ENCODE peak calls at places on chromosomes 11 and 22, in eight cellular contexts. J is sigmoid colon, K is transverse colon, D is adrenal gland, U is stomach, O is esophagus squamous epithelium, T is heart left ventricle, E is H1. H is an unnamed sample.
A peak's percentile ranks its signal among the peaks of the same experiment; 100 is the strongest.

GRCh38 chr22:50148991-50149721 is 21.4 kb upstream of the PANX2 start:
- DNase-seq in J (no peak), K (peak; percentile 73), D (peak; percentile 76), U (peak; percentile 78), O (no peak), T (peak; percentile 77), E (peak; percentile 57), H (no peak)

GRCh38 chr11:75155570-75156422 is 4.9 kb downstream of the SLCO2B1 start:
- DNase-seq in J (no peak), K (no peak), D (no peak), U (no peak), O (no peak), T (no peak), E (no peak), H (no peak)

GRCh38 chr11:102121329-102121728 is 11.1 kb downstream of the YAP1 start:
- DNase-seq in J (no peak), K (no peak), D (no peak), U (no peak), O (no peak), T (no peak), E (no peak), H (no peak)

GRCh38 chr22:40238425-40239344 is 61.0 kb downstream of the TNRC6B start:
- DNase-seq in J (no peak), K (no peak), D (peak; percentile 54), U (peak; percentile 33), O (no peak), T (no peak), E (no peak), H (no peak)

GRCh38 chr11:22432331-22433065 is 94.3 kb downstream of the SLC17A6 start:
- DNase-seq in J (no peak), K (no peak), D (peak; percentile 20), U (no peak), O (no peak), T (peak; percentile 63), E (no peak), H (peak; percentile 49)

GRCh38 chr11:2777871-2778629 is 78.3 kb upstream of the KCNQ1OT1 start:
- DNase-seq in J (peak; percentile 69), K (no peak), D (peak; percentile 46), U (peak; percentile 32), O (no peak), T (peak; percentile 57), E (no peak), H (peak; percentile 58)

GRCh38 chr22:21567456-21568206 is at the start of gene UBE2L3:
- DNase-seq in J (peak; percentile 88), K (peak; percentile 88), D (peak; percentile 80), U (peak; percentile 82), O (no peak), T (peak; percentile 92), E (peak; percentile 49), H (peak; percentile 87)

GRCh38 chr11:118533769-118534729 is 3.1 kb downstream of the TMEM25 start:
- DNase-seq in J (no peak), K (peak; percentile 57), D (no peak), U (no peak), O (no peak), T (no peak), E (no peak), H (no peak)

GRCh38 chr11:28123151-28123571 is 15.0 kb downstream of the METTL15 start:
- DNase-seq in J (no peak), K (no peak), D (no peak), U (no peak), O (no peak), T (no peak), E (no peak), H (no peak)

GRCh38 chr11:94767701-94768601 is at the start of gene AMOTL1:
- DNase-seq in J (peak; percentile 96), K (peak; percentile 75), D (peak; percentile 72), U (peak; percentile 71), O (peak; percentile 4), T (peak; percentile 93), E (peak; percentile 61), H (peak; percentile 81)

GRCh38 chr11:12526789-12527188 is 147.4 kb upstream of the TEAD1 start:
- DNase-seq in J (no peak), K (no peak), D (peak; percentile 45), U (no peak), O (no peak), T (no peak), E (no peak), H (no peak)

GRCh38 chr11:15941206-15941770 is 415.1 kb downstream of the SOX6 start:
- DNase-seq in J (no peak), K (no peak), D (peak; percentile 55), U (no peak), O (no peak), T (no peak), E (peak; percentile 65), H (peak; percentile 25)

GRCh38 chr11:59550368-59550841 is 39.1 kb downstream of the OR4D9 start:
- DNase-seq in J (peak; percentile 91), K (peak; percentile 84), D (peak; percentile 92), U (peak; percentile 79), O (no peak), T (peak; percentile 83), E (peak; percentile 97), H (peak; percentile 85)

GRCh38 chr11:61837411-61838005 is 9.4 kb downstream of the FADS2 start:
- DNase-seq in J (no peak), K (no peak), D (no peak), U (no peak), O (no peak), T (no peak), E (no peak), H (no peak)

GRCh38 chr11:1157645-1158591 is at the start of gene MUC5AC:
- DNase-seq in J (no peak), K (no peak), D (no peak), U (peak; percentile 77), O (no peak), T (no peak), E (no peak), H (no peak)

GRCh38 chr11:113771964-113772363 is 1.5 kb downstream of the ZW10 start:
- DNase-seq in J (no peak), K (no peak), D (no peak), U (no peak), O (no peak), T (no peak), E (no peak), H (no peak)

GRCh38 chr11:107017433-107018227 is 646 bp downstream of the GUCY1A2 start:
- DNase-seq in J (peak; percentile 59), K (no peak), D (peak; percentile 46), U (no peak), O (no peak), T (peak; percentile 73), E (no peak), H (peak; percentile 64)

GRCh38 chr22:17303840-17304779 is 65.2 kb upstream of the CECR2 start:
- DNase-seq in J (no peak), K (peak; percentile 21), D (no peak), U (peak; percentile 21), O (no peak), T (no peak), E (no peak), H (no peak)

GRCh38 chr11:117180020-117180419 is 1.5 kb downstream of the SIDT2 start:
- DNase-seq in J (peak; percentile 62), K (no peak), D (no peak), U (peak; percentile 24), O (no peak), T (no peak), E (no peak), H (no peak)

GRCh38 chr11:14422052-14422813 is 63.2 kb upstream of the RRAS2 start:
- DNase-seq in J (peak; percentile 94), K (peak; percentile 66), D (peak; percentile 92), U (peak; percentile 57), O (peak; percentile 6), T (peak; percentile 90), E (peak; percentile 90), H (peak; percentile 92)

GRCh38 chr11:41235670-41236069 is 223.8 kb downstream of the LRRC4C start:
- DNase-seq in J (no peak), K (no peak), D (no peak), U (no peak), O (no peak), T (no peak), E (no peak), H (no peak)

GRCh38 chr11:117175781-117176180 is 2.8 kb upstream of the SIDT2 start:
- DNase-seq in J (no peak), K (no peak), D (no peak), U (no peak), O (no peak), T (no peak), E (no peak), H (no peak)

GRCh38 chr22:38864361-38865191 is 7.4 kb downstream of the CBX6 start:
- DNase-seq in J (peak; percentile 75), K (peak; percentile 38), D (peak; percentile 66), U (peak; percentile 70), O (no peak), T (peak; percentile 85), E (no peak), H (peak; percentile 66)

GRCh38 chr22:26170795-26171194 is 1.5 kb downstream of the SEZ6L start:
- DNase-seq in J (no peak), K (no peak), D (no peak), U (no peak), O (no peak), T (no peak), E (no peak), H (no peak)
- TF ChIP-seq CTCF in J (no peak), K (no peak), D (no peak), U (no peak), O (no peak), T (no peak), E (peak; percentile 57), H (no peak)

DNA sequence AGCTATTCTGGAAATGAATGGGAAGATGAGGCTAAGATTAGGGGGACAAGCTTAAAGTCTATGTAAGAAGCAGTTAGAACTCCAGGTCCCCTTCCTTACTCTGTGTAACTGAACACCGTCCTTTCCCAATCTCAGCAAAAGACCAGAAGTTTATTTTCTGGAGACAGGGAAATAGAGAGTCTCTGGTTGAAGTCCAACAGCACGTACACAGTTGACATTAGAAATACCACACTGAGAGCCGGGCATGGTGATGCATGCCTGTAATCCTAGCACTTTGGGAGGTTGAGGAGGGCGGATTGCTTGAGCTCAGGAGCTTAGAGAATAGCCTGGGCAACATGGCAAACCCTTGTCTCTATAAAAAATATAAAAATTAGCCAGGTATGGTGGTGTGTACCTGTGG is 94.0 kb downstream of the CD44 start:
- DNase-seq in J (no peak), K (no peak), D (no peak), U (no peak), O (no peak), T (no peak), E (no peak), H (no peak)
- TF ChIP-seq POLR2A in J (no peak), K (no peak), D (no peak), U (no peak), O (no peak), T (no peak), E (no peak), H (no peak)

GRCh38 chr11:65965986-65966762 is 4.6 kb downstream of the SART1 start:
- DNase-seq in J (no peak), K (no peak), D (no peak), U (no peak), O (no peak), T (no peak), E (no peak), H (no peak)
- H3K36me3 ChIP-seq in J (peaks cover 49% of the 10 kb centered on the region), K (peaks cover 60% of the 10 kb centered on the region), D (peaks cover 61% of the 10 kb centered on the region), U (peaks cover 71% of the 10 kb centered on the region), O (peaks cover 69% of the 10 kb centered on the region), T (peaks cover 38% of the 10 kb centered on the region), E (peaks cover 12% of the 10 kb centered on the region), H (no peaks in the 10 kb centered on the region)

DNA sequence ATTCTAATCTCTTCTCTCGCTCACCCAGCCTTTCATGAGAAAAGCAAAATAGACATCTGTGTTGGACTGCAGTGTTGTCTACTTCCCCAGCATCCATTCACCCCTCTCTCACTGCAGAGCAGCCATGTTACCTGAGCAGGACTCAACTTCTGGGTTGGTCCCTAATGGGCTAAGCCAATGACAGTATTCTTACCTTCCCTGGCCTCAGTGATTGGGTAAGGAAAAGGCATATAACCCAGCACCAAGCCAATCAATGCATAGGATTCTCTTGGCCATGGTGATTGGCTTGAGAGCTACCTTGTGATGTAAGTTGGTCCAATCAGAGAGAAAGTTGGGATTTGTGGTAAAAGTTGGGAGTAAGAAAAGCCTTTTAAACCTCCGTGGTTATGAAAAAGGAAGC is 99.8 kb upstream of the NECTIN1 start:
- DNase-seq in J (no peak), K (no peak), D (no peak), U (no peak), O (no peak), T (no peak), E (no peak), H (no peak)
- TF ChIP-seq CTCF in J (no peak), K (no peak), D (no peak), U (no peak), O (no peak), T (no peak), E (no peak), H (no peak)